ENCODE peak calls at places on chromosomes 7 and 10, in seven cellular contexts. W is activated effector memory CD4-positive, alpha-beta T cell treated with anti-CD3 and anti-CD28 coated beads, Interleukin-2, amount 50 U/mL, for 16 hours; F is upper lobe of left lung; L is HFFc6; X is lower lobe of right lung; P is bronchial epithelial cell; Q is NCI-H345. H is an unnamed sample.

GRCh38 chr10:95560288-95561199 is 627 bp downstream of the SORBS1 start:
- DNase-seq in W (peak), F (peak), L (no peak), X (peak), P (no peak), Q (peak), H (no peak)

GRCh38 chr10:101580486-101581399 is 7.3 kb downstream of the POLL start:
- DNase-seq in W (no peak), F (no peak), L (no peak), X (peak), P (no peak), Q (no peak), H (no peak)

GRCh38 chr7:14303536-14303935 is 314.1 kb upstream of the ETV1 start:
- DNase-seq in W (no peak), F (no peak), L (no peak), X (no peak), P (no peak), Q (no peak), H (no peak)

GRCh38 chr10:33534455-33534854 is 200.0 kb upstream of the NRP1 start:
- DNase-seq in W (no peak), F (no peak), L (no peak), X (no peak), P (no peak), Q (no peak), H (no peak)

GRCh38 chr10:18738835-18739234 is 79.6 kb downstream of the ARL5B start:
- DNase-seq in W (no peak), F (no peak), L (peak), X (no peak), P (no peak), Q (no peak), H (no peak)

GRCh38 chr10:93346712-93347111 is 135.4 kb downstream of the MYOF start:
- DNase-seq in W (no peak), F (no peak), L (no peak), X (no peak), P (no peak), Q (no peak), H (no peak)

GRCh38 chr7:128349121-128349825 is 5.6 kb upstream of the RBM28 start:
- DNase-seq in W (no peak), F (no peak), L (no peak), X (no peak), P (no peak), Q (no peak), H (no peak)

GRCh38 chr10:121774813-121775212 is 153.0 kb downstream of the ATE1 start:
- DNase-seq in W (no peak), F (no peak), L (no peak), X (no peak), P (no peak), Q (no peak), H (no peak)

GRCh38 chr7:22934023-22934422 is 79.9 kb downstream of the HYCC1 start:
- DNase-seq in W (no peak), F (no peak), L (no peak), X (no peak), P (no peak), Q (no peak), H (no peak)

GRCh38 chr7:84354030-84354429 is 159.4 kb upstream of the SEMA3A start:
- DNase-seq in W (no peak), F (no peak), L (no peak), X (no peak), P (no peak), Q (no peak), H (no peak)